ENCODE peak calls at places on chromosomes 13 and 19, in four cellular contexts. V is OCI-LY7, N is GM23338, Z is GM23248. F is an unnamed sample. For H3K4me1, the result is how much of the 10 kb centered on the place peaks cover.

GRCh38 chr13:24222756-24223155 is 62.2 kb downstream of the SPATA13 start:
- DNase-seq in V (no peak), N (no peak), Z (no peak), F (no peak)

GRCh38 chr19:46629546-46630025 is 4.7 kb upstream of the PTGIR start:
- DNase-seq in V (no peak), N (no peak), Z (no peak), F (peak)

GRCh38 chr19:10279737-10280442 is 6.9 kb upstream of the ICAM4 start:
- DNase-seq in V (no peak), N (no peak), Z (no peak), F (no peak)

GRCh38 chr13:52162279-52163101 is 3.1 kb upstream of the NEK3 start:
- DNase-seq in V (no peak), N (no peak), Z (peak), F (no peak)

GRCh38 chr19:46901701-46902401 is 41.1 kb downstream of the ARHGAP35 start:
- DNase-seq in V (no peak), N (no peak), Z (peak), F (no peak)

GRCh38 chr13:34156841-34157365 is 339.0 kb downstream of the RFC3 start:
- DNase-seq in V (no peak), N (no peak), Z (peak), F (peak)

GRCh38 chr13:33483471-33483870 is 197.9 kb upstream of the STARD13 start:
- DNase-seq in V (no peak), N (no peak), Z (peak), F (no peak)

GRCh38 chr19:35216833-35217707 is 11.5 kb downstream of the FAM187B start:
- DNase-seq in V (peak), N (peak), Z (no peak), F (peak)

GRCh38 chr19:40799558-40800338 is 757 bp downstream of the EGLN2 start:
- DNase-seq in V (peak), N (peak), Z (peak), F (peak)

GRCh38 chr19:43618921-43619261 is 538 bp downstream of the ZNF428 start:
- DNase-seq in V (peak), N (no peak), Z (peak), F (peak)

GRCh38 chr19:50325310-50326100 is 3.7 kb downstream of the KCNC3 start:
- DNase-seq in V (peak), N (peak), Z (peak), F (peak)

GRCh38 chr19:3285647-3286176 is 61.3 kb downstream of the CELF5 start:
- DNase-seq in V (no peak), N (peak), Z (no peak), F (no peak)

GRCh38 chr19:12692960-12693359 is 3.5 kb downstream of the FBXW9 start:
- DNase-seq in V (no peak), N (no peak), Z (no peak), F (no peak)

GRCh38 chr13:99009987-99010551 is 32.2 kb upstream of the DOCK9 start:
- DNase-seq in V (no peak), N (no peak), Z (no peak), F (no peak)

GRCh38 chr19:12785431-12786011 is 5.8 kb upstream of the JUNB start:
- DNase-seq in V (no peak), N (no peak), Z (peak), F (no peak)

GRCh38 chr19:43634877-43635560 is 4.6 kb downstream of the CADM4 start:
- DNase-seq in V (peak), N (peak), Z (peak), F (peak)

GRCh38 chr19:12840091-12841079 is 2.1 kb downstream of the MAST1 start:
- DNase-seq in V (peak), N (peak), Z (peak), F (peak)

GRCh38 chr13:65638572-65639168 is 1591.5 kb downstream of the PCDH9 start:
- DNase-seq in V (peak), N (peak), Z (peak), F (peak)

GRCh38 chr13:111906816-111907215 is 160.1 kb upstream of the SOX1 start:
- DNase-seq in V (no peak), N (no peak), Z (no peak), F (no peak)

GRCh38 chr13:107231941-107232340 is 664.0 kb upstream of the ARGLU1 start:
- DNase-seq in V (no peak), N (no peak), Z (no peak), F (no peak)

GRCh38 chr13:98397221-98397620 is 179.7 kb downstream of the STK24 start:
- DNase-seq in V (no peak), N (no peak), Z (peak), F (no peak)

GRCh38 chr19:33175886-33176669 is 18.1 kb upstream of the LRP3 start:
- DNase-seq in V (peak), N (no peak), Z (peak), F (peak)

GRCh38 chr13:105921711-105922110 is 613.8 kb downstream of the EFNB2 start:
- DNase-seq in V (no peak), N (no peak), Z (no peak), F (no peak)

GRCh38 chr13:47846886-47847285 is 154.2 kb downstream of the SUCLA2 start:
- DNase-seq in V (no peak), N (no peak), Z (peak), F (no peak)

GRCh38 chr19:47679251-47679900 is 33.8 kb upstream of the EHD2 start:
- DNase-seq in V (no peak), N (no peak), Z (no peak), F (no peak)

GRCh38 chr13:99320693-99321481 is 13.7 kb upstream of the GPR183 start:
- DNase-seq in V (no peak), N (no peak), Z (peak), F (no peak)

GRCh38 chr13:90443268-90443667 is 904.2 kb upstream of the MIR17HG start:
- DNase-seq in V (no peak), N (no peak), Z (no peak), F (no peak)

GRCh38 chr13:104779311-104779710 is 1713.1 kb upstream of the SLC10A2 start:
- DNase-seq in V (no peak), N (peak), Z (peak), F (no peak)

GRCh38 chr13:46831588-46832194 is 34.7 kb upstream of the ESD start:
- DNase-seq in V (peak), N (peak), Z (peak), F (peak)

GRCh38 chr13:100203696-100204367 is 114.9 kb downstream of the PCCA start:
- DNase-seq in V (no peak), N (no peak), Z (peak), F (no peak)

GRCh38 chr13:95246292-95247082 is 54.8 kb downstream of the ABCC4 start:
- DNase-seq in V (no peak), N (no peak), Z (no peak), F (no peak)

GRCh38 chr13:34430294-34430693 is 511.8 kb upstream of the NBEA start:
- DNase-seq in V (no peak), N (no peak), Z (peak), F (no peak)

GRCh38 chr19:2624537-2625091 is 77.9 kb downstream of the GNG7 start:
- DNase-seq in V (peak), N (peak), Z (peak), F (peak)

GRCh38 chr19:12513531-12514061 is 29.0 kb upstream of the ZNF709 start:
- DNase-seq in V (no peak), N (peak), Z (no peak), F (no peak)

GRCh38 chr19:28292822-28293500 is 920.0 kb downstream of the UQCRFS1 start:
- DNase-seq in V (no peak), N (peak), Z (no peak), F (no peak)

GRCh38 chr19:19627716-19628498 is at the start of gene LPAR2:
- DNase-seq in V (peak), N (peak), Z (peak), F (peak)

GRCh38 chr13:74134226-74134776 is at the start of gene KLF12:
- DNase-seq in V (peak), N (peak), Z (peak), F (peak)

GRCh38 chr13:95067303-95067702 is 233.9 kb downstream of the ABCC4 start:
- DNase-seq in V (no peak), N (no peak), Z (peak), F (no peak)

GRCh38 chr13:111575276-111575675 is 254.8 kb downstream of the TEX29 start:
- DNase-seq in V (no peak), N (no peak), Z (no peak), F (no peak)

GRCh38 chr13:40585911-40586471 is 80.5 kb downstream of the FOXO1 start:
- DNase-seq in V (no peak), N (peak), Z (no peak), F (no peak)

GRCh38 chr13:38954844-38955243 is 35.8 kb downstream of the STOML3 start:
- DNase-seq in V (no peak), N (no peak), Z (no peak), F (no peak)
- TF ChIP-seq EZH2phosphoT487 in V (no peak), N (no peak), Z (no peak), F (no peak)

DNA sequence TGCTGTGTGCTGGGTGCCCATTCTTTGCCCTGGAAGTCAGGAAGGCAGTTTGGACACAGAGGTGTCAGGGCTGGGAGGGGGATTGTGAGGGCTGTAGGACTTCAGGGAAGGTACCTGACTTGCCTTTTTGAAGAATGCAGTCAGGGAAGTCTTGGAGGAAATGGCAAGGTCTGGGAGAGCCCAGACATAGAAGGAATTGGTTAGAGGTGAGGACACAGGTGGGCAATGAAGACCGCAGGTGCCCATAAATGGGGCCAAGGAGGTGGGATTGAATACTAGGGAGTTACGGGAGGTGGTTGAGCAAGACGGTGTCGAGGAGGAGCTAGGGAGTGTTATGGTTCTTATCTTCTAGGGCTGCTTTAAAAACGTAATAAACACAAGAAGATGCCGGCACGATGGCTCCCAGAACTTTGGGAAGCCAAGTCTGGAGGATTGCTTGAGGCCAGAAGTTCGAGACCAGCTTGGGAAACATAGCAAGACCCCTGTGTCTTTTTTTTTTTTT is 1.4 kb upstream of the DDA1 start:
- DNase-seq in V (no peak), N (no peak), Z (no peak), F (peak)
- H3K4me1 ChIP-seq in V (under half), N (under half), Z (under half), F (under half)

GRCh38 chr19:17952041-17952976 is 14.6 kb upstream of the KCNN1 start:
- DNase-seq in V (no peak), N (peak), Z (no peak), F (no peak)
- H3K4me2 ChIP-seq in V (peak), N (peak), Z (no peak), F (peak)

GRCh38 chr19:49150106-49150943 is 4.9 kb downstream of the HRC start:
- DNase-seq in V (peak), N (peak), Z (peak), F (peak)
- TF ChIP-seq EZH2phosphoT487 in V (no peak), N (no peak), Z (no peak), F (no peak)

GRCh38 chr13:76621726-76622125 is 264.5 kb downstream of the KCTD12 start:
- DNase-seq in V (no peak), N (no peak), Z (no peak), F (no peak)
- H3K4me1 ChIP-seq in V (under half), N (under half), Z (under half), F (under half)

DNA sequence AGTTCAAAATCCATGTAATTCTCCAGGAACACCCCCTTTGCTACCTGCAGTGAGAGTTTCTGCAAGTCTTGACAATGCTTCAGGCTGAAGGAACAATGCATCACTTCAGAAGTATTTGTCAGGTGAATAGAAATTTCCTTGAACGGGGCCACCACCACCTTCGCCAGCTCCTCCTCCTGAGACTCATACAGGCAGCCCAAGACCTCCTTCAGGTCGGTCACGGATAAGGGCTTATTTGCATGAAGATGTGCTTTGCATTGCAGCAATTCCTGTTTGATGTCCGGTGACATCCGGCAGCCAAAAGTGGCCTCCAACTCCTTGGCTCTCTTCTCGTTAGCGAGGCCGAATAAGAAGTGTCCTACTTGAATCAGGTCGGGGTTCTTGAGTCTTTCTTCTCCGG is 8.4 kb downstream of the NLRP7 start:
- DNase-seq in V (peak), N (no peak), Z (no peak), F (no peak)
- H3K4me2 ChIP-seq in V (peak), N (no peak), Z (no peak), F (no peak)

F was measured in hepatocyte.